ENCODE peak calls at places on chromosome 9, in four cellular contexts. L, R, M and X are unnamed samples.

GRCh38 chr9:123611228-123611627 is 255.2 kb downstream of the CRB2 start:
- DNase-seq in L (peak; percentile 19), M (peak; percentile 14), R (no peak), X (peak; percentile 60)

GRCh38 chr9:19137282-19137681 is 10.0 kb upstream of the PLIN2 start:
- DNase-seq in L (no peak), M (peak; percentile 59), R (no peak), X (peak; percentile 74)

GRCh38 chr9:95346021-95346420 is 28.5 kb upstream of the FANCC start:
- DNase-seq in M (no peak), R (no peak), L (no peak), X (no peak)

GRCh38 chr9:107480386-107480789 is 9.2 kb downstream of the KLF4 start:
- DNase-seq in R (peak; percentile 38), M (peak; percentile 94), L (peak; percentile 69), X (peak; percentile 85)

GRCh38 chr9:132978451-132979087 is at the start of gene GFI1B:
- DNase-seq in M (no peak), L (no peak), R (no peak), X (no peak)

GRCh38 chr9:109481747-109482325 is 16.3 kb downstream of the PTPN3 start:
- DNase-seq in R (no peak), M (no peak), L (no peak), X (no peak)

GRCh38 chr9:132768932-132769894 is 98.9 kb downstream of the GTF3C4 start:
- DNase-seq in L (no peak), R (peak; percentile 56), M (peak; percentile 69), X (peak; percentile 63)

GRCh38 chr9:108254236-108254635 is 601.5 kb downstream of the ACTL7B start:
- DNase-seq in L (no peak), M (no peak), R (no peak), X (no peak)

GRCh38 chr9:121895274-121895835 is 197.8 kb downstream of the TTLL11 start:
- DNase-seq in L (no peak), M (no peak), R (peak; percentile 14), X (no peak)

GRCh38 chr9:124652203-124652992 is 118.7 kb downstream of the NR6A1 start:
- DNase-seq in M (peak; percentile 52), L (peak; percentile 98), R (peak; percentile 75), X (peak; percentile 87)

GRCh38 chr9:96462538-96462937 is 12.6 kb downstream of the HABP4 start:
- DNase-seq in M (no peak), R (no peak), L (no peak), X (no peak)

GRCh38 chr9:95098391-95098921 is 219.1 kb downstream of the FANCC start:
- DNase-seq in M (no peak), R (no peak), L (no peak), X (no peak)

GRCh38 chr9:99192786-99193465 is 28.8 kb downstream of the ALG2 start:
- DNase-seq in M (peak; percentile 49), L (no peak), R (peak; percentile 18), X (peak; percentile 14)

GRCh38 chr9:109448223-109448622 is 49.9 kb downstream of the PTPN3 start:
- DNase-seq in R (no peak), L (no peak), M (peak; percentile 32), X (peak; percentile 33)

GRCh38 chr9:112059145-112059979 is 115.7 kb downstream of the SUSD1 start:
- DNase-seq in L (peak; percentile 73), R (peak; percentile 89), M (peak; percentile 87), X (peak; percentile 98)

GRCh38 chr9:89022902-89023301 is 31.6 kb downstream of the S1PR3 start:
- DNase-seq in M (peak; percentile 77), R (no peak), L (no peak), X (peak; percentile 63)

GRCh38 chr9:132802121-132802795 is 75.8 kb downstream of the AK8 start:
- DNase-seq in R (no peak), M (no peak), L (no peak), X (no peak)

GRCh38 chr9:34579097-34579818 is 10.3 kb downstream of the CNTFR start:
- DNase-seq in R (no peak), M (no peak), L (no peak), X (no peak)

GRCh38 chr9:34578241-34579096 is 11.1 kb downstream of the CNTFR start:
- DNase-seq in L (no peak), M (peak; percentile 31), R (no peak), X (peak; percentile 53)

GRCh38 chr9:34576943-34577634 is 12.4 kb downstream of the CNTFR start:
- DNase-seq in L (no peak), R (no peak), M (no peak), X (no peak)

GRCh38 chr9:34576593-34576935 is 13.0 kb downstream of the CNTFR start:
- DNase-seq in L (no peak), M (no peak), R (no peak), X (no peak)

GRCh38 chr9:34577635-34578240 is 11.8 kb downstream of the CNTFR start:
- DNase-seq in R (no peak), M (no peak), L (no peak), X (no peak)
- H3K4me3 ChIP-seq in R (no peak overlapping the region), M (no peak overlapping the region), L (no peak overlapping the region), X (no peak overlapping the region)

GRCh38 chr9:131020862-131021261 is 11.9 kb downstream of the LAMC3 start:
- DNase-seq in L (no peak), M (no peak), R (no peak), X (no peak)

GRCh38 chr9:131020388-131020787 is 11.4 kb downstream of the LAMC3 start:
- DNase-seq in R (no peak), M (peak; percentile 34), L (peak; percentile 39), X (peak; percentile 87)

GRCh38 chr9:131019387-131020239 is 10.6 kb downstream of the LAMC3 start:
- DNase-seq in M (peak; percentile 47), R (no peak), L (peak; percentile 63), X (no peak)

GRCh38 chr9:131017067-131017466 is 8.1 kb downstream of the LAMC3 start:
- DNase-seq in M (no peak), R (no peak), L (no peak), X (no peak)

DNA sequence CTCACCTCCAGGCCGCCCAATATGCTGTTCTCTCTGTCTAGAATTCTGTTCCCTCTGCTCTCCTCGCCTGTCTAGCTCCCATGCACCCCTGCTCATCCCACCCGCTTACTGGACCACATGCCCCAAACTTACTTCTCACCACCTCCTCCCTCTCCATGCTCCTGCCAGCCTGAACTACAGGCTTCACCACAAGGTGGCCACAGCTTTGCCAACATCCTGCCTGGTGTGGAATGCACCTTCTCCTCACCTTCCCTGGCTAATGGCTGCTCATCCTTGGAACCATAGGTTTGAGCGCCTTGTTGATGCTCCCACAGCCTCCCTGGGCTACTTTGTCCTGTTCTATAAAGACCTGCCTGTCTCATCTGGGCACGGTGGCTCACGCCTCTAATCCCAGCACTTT is 9.6 kb downstream of the LAMC3 start:
- DNase-seq in L (no peak), M (no peak), R (peak; percentile 31), X (no peak)
- TF ChIP-seq CTCF in L (no peak), M (no peak), R (no peak), X (peak; percentile 20)

DNA sequence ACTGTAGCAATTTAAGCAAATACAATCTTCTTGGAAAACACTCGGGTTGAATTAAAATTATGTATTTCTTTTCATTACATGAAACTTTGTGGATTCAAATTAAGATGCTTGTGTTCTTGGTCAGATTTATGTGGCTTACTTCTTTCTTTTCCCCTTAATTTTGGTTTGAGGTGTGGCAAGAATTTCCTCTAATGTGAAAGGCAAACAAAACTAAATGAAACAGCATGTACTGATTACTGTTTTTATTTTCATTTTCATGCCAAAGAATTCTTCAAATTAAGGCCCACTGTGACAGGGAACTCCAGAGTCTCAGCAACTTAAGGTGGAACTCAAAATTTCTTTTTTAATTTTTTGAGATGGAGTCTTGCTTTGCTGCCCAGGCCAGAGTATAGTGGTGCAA is at the start of gene OMD:
- DNase-seq in M (no peak), R (no peak), L (peak; percentile 85), X (peak; percentile 37)
- H3K4me3 ChIP-seq in M (no peak within 1 kb of the TSS), R (no peak within 1 kb of the TSS), L (no peak within 1 kb of the TSS), X (no peak within 1 kb of the TSS)

GRCh38 chr9:71769175-71770165 is 1.2 kb upstream of the CEMIP2 start:
- DNase-seq in R (peak; percentile 88), L (peak; percentile 18), M (peak; percentile 43), X (peak; percentile 48)
- TF ChIP-seq CTCF in R (peak; percentile 23), L (peak; percentile 16), M (no peak), X (peak; percentile 5)

GRCh38 chr9:35163413-35163812 is 1.6 kb downstream of the UNC13B start:
- DNase-seq in R (no peak), M (no peak), L (no peak), X (no peak)
- H3K4me3 ChIP-seq in R (no peak overlapping the region), M (no peak overlapping the region), L (no peak overlapping the region), X (no peak overlapping the region)

DNA sequence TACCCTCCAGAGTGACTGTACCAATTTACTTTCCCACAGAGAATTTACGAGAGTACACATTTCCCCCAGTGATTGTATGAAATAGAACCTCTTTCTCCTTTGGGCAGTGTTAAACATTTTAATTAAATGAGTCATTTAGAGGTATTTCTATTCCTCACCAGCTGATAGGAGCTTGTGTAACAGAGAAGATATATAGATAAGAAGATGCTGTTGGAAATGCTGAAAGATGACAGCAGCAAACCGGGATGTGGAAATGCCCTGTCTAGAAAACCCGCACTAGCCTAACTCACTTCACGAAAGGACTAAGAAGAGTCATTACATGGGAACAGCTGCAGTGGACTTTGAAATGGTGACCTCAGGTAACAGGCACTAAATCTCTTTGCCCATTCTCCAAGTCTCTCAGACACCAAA is 68.3 kb downstream of the LPAR1 start:
- DNase-seq in L (peak; percentile 85), R (peak; percentile 45), M (peak; percentile 56), X (peak; percentile 74)
- TF ChIP-seq CTCF in L (no peak), R (no peak), M (no peak), X (no peak)